ENCODE peak calls at places on chromosomes 6 and 20, in four cellular contexts. T is heart right ventricle, J is stomach, G is thoracic aorta. F is an unnamed sample.

GRCh38 chr20:14963262-14963663 is 625.9 kb upstream of the FLRT3 start:
- DNase-seq in J (no peak), T (no peak), G (no peak), F (no peak)

GRCh38 chr6:137692806-137693205 is 174.3 kb upstream of the TNFAIP3 start:
- DNase-seq in G (no peak), T (no peak), J (no peak), F (no peak)

GRCh38 chr6:93417421-93417996 is 1.9 kb downstream of the EPHA7 start:
- DNase-seq in T (no peak), J (no peak), G (no peak), F (no peak)

GRCh38 chr6:129606664-129607063 is 103.3 kb downstream of the ARHGAP18 start:
- DNase-seq in J (no peak), T (no peak), G (no peak), F (no peak)

GRCh38 chr6:136113736-136114173 is 136.4 kb downstream of the MTFR2 start:
- DNase-seq in J (no peak), G (no peak), T (peak), F (peak)

GRCh38 chr6:44646355-44646754 is 258.8 kb downstream of the CDC5L start:
- DNase-seq in G (no peak), J (no peak), T (no peak), F (no peak)

GRCh38 chr6:11675610-11676009 is 103.0 kb downstream of the ADTRP start:
- DNase-seq in G (no peak), T (no peak), J (no peak), F (no peak)

GRCh38 chr6:16045238-16045637 is 83.6 kb upstream of the MYLIP start:
- DNase-seq in T (no peak), G (no peak), J (no peak), F (no peak)

GRCh38 chr6:28838289-28838633 is 85.5 kb downstream of the TRIM27 start:
- DNase-seq in G (no peak), J (peak), T (peak), F (peak)

GRCh38 chr6:105058316-105058715 is 101.4 kb downstream of the LIN28B start:
- DNase-seq in G (no peak), J (no peak), T (no peak), F (no peak)

GRCh38 chr20:48621256-48622078 is 206.3 kb downstream of the PREX1 start:
- DNase-seq in J (no peak), T (no peak), G (no peak), F (no peak)

GRCh38 chr6:119119989-119120388 is 41.5 kb upstream of the FAM184A start:
- DNase-seq in T (no peak), G (no peak), J (no peak), F (no peak)

GRCh38 chr20:63957004-63957689 is 931 bp upstream of the UCKL1 start:
- DNase-seq in G (no peak), T (peak), J (peak), F (peak)

GRCh38 chr6:56947931-56948330 is 7.0 kb upstream of the BEND6 start:
- DNase-seq in J (no peak), G (no peak), T (no peak), F (no peak)

GRCh38 chr20:37994512-37994911 is 38.7 kb downstream of the TTI1 start:
- DNase-seq in J (no peak), G (no peak), T (no peak), F (no peak)

GRCh38 chr6:69771158-69771906 is 25.5 kb downstream of the LMBRD1 start:
- DNase-seq in J (no peak), G (no peak), T (no peak), F (no peak)

GRCh38 chr6:125444234-125444949 is 142.6 kb upstream of the HDDC2 start:
- DNase-seq in T (peak), J (no peak), G (no peak), F (peak)

GRCh38 chr6:143579703-143580102 is 68.2 kb upstream of the FUCA2 start:
- DNase-seq in G (peak), J (no peak), T (peak), F (peak)

GRCh38 chr20:32610897-32611218 is 25.7 kb upstream of the NOL4L start:
- DNase-seq in J (no peak), T (no peak), G (no peak), F (no peak)

GRCh38 chr6:121510568-121511177 is 75.2 kb downstream of the GJA1 start:
- DNase-seq in J (no peak), T (no peak), G (no peak), F (no peak)

GRCh38 chr6:167893416-167893815 is 66.7 kb downstream of the AFDN start:
- DNase-seq in G (no peak), J (no peak), T (no peak), F (no peak)

GRCh38 chr6:116586738-116587137 is 15.4 kb downstream of the RWDD1 start:
- DNase-seq in J (no peak), G (no peak), T (no peak), F (no peak)

GRCh38 chr6:116586276-116586675 is 15.0 kb downstream of the RWDD1 start:
- DNase-seq in J (no peak), G (no peak), T (no peak), F (no peak)
- H3K27ac ChIP-seq in J (no peak), G (no peak), T (no peak), F (no peak)

DNA sequence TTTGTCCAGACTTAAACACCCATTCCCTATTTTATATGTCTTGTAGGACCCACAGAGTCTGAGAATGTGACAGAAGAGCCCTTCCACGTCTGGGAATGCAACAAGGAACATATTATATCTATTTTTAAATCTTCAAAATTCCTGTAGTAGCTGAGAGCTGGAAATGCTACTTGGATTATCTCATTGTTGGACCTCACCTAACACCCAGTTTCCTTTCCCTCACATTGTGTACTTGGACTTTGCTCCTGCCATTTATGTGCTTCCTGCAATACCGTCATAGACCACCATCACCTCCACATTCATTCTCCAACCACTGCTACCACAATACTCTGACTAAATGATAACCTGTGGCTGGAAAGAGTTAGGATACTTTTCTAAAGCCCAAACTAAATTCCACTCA is 335.4 kb downstream of the COL12A1 start:
- DNase-seq in G (no peak), J (no peak), T (no peak), F (no peak)
- TF ChIP-seq CTCF in G (peak), J (no peak), T (no peak), F (peak)

GRCh38 chr6:88167625-88167937 is 1.4 kb upstream of the CNR1 start:
- DNase-seq in G (no peak), J (no peak), T (no peak), F (no peak)
- H3K4me3 ChIP-seq in G (peak), J (peak), T (peak), F (peak)

DNA sequence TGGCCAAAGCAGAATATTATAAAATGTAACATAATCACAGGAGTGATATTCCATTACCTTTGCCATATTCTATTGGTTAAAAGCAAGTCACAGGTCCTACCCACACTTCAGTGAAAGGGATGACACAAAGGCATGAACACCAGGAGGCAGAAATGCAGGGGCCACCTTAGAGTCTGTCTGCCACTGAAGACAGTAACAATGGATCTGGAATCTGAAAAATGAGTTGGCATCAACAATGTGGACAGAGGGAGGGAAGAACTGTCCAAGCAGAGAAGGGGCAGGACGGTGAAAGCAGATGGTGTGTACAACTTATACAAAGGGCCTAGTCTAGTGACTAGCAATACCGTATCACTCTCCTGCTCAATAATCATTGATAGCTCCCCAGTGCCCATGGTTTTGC is 6.6 kb upstream of the LPIN3 start:
- DNase-seq in G (no peak), J (no peak), T (no peak), F (no peak)
- H3K27ac ChIP-seq in G (no peak), J (peak), T (peak), F (peak)

DNA sequence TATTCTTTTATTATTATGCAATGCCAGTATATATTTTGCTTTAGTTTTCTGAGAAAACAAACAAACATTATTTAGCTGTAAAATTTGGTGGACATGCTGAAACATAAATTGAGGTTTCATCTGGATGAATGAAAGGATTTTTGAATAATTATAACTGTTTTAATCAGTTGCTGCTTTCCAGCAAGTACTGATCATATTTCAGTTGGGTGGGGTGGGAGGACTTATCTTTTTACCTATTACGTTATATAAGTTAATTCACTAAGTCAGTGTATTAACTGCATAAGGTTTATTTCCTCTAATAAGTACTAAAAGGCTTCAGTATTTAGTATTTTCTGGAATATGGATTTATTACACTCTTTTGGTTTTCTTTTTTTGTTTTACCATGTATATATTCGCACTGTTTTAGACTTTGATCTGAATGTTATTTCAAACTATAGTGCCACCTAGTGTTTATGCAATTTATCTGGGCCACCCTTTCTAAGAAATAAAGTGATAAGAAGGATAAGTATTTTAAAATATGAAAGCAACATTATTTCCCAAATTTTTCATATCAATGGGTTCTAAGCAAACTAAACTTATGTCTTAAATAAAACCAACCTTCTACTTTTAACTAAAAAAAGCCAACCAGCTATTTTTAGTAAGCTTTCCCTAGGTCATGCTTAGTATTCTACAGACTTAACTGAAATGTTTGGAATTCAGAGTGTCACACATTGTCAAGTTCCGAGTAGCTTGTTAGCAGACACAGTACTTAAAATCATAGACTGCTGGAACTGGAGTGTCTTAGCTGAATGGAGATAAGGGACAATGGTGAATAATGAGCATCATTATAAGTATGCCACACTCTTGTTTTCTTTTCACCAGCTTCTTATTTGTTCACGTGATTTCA is 105.4 kb upstream of the MCHR2 start:
- DNase-seq in J (no peak), G (no peak), T (no peak), F (no peak)
- TF ChIP-seq CTCF in J (peak), G (peak), T (peak), F (peak)

DNA sequence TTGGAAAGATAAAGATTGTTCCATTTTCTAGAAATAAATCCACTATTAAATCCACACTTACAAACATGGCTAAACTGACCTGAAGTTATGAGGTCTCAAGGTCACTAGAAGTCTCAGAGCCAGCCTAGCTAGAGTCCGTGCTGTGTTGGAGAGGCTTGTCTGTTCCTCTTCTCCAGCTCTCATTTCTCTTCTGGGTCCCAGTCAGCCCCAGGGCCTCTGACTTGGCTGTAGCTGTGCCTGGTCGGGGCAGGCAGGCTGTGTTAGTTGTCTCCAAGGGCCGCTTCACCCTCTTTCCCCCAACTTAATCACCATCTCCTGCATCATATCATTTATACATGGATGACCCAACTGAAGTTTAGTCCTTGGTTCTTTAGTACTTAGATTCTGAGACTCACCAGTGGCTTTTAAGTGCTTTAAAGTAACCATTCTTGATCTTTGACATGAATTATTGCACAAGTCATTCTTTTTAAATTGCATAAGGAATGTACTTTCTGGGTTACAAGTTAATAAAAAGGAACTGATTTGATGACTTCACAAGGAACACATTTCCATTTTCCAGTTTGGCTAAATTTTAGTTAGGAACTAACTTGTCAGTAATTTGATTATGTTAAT is 127.4 kb downstream of the RTN4IP1 start:
- DNase-seq in G (no peak), J (no peak), T (no peak), F (no peak)
- H3K4me3 ChIP-seq in G (no peak), J (no peak), T (no peak), F (no peak)

GRCh38 chr6:113754291-113754690 is 102.9 kb upstream of the MARCKS start:
- DNase-seq in J (no peak), T (no peak), G (no peak), F (no peak)

GRCh38 chr6:113758214-113758613 is 98.9 kb upstream of the MARCKS start:
- DNase-seq in J (no peak), G (no peak), T (no peak), F (no peak)

GRCh38 chr6:113756290-113756665 is 100.9 kb upstream of the MARCKS start:
- DNase-seq in J (no peak), G (no peak), T (no peak), F (no peak)

GRCh38 chr6:113758725-113759576 is 98.2 kb upstream of the MARCKS start:
- DNase-seq in T (no peak), G (no peak), J (no peak), F (no peak)

DNA sequence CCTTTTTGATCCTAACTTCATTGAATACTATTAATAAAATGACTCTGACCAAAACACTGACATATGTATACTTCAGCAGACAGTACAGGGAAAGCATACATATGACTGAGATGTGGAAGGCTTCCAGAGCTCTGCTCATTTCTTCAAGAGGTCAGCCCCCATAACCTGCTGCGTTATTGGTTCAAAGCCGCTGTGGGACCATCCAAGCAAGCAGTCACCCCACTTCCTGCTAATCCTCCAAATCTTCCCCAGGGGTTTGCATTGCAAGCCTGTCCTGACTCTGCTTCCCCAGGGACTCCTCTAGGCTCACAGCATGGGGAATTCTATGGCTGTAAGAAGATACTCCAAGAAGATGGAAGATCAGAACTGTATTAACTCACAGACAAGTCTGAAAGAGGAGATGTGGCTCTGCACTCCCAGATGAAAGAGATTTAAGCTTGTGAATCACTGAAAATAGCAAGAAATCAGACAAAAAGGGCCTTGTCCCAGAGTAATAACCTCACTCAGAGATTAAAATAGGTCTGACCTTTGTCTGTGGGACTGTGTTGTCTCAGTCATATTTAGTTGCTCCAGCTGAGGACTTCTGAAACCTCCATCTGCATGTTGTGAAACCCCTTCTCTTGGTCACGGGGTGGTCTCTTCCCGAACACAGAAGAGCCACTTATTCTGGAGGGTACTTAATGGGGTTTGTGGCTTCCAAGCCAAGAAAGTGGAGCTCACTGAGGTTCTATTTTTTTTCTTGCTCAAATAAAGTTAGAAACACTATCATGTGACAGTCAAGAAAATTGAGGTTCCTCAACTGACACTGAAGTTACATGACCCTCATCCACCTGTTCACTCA is 101.5 kb upstream of the MARCKS start:
- DNase-seq in T (no peak), G (no peak), J (no peak), F (no peak)
- H3K27ac ChIP-seq in T (no peak), G (no peak), J (no peak), F (no peak)